ENCODE peak calls at places on chromosomes 6 and 20, in eight cellular contexts. C, J, A, X, W, G, I and T are unnamed samples.

GRCh38 chr6:45500924-45501816 is 123.4 kb upstream of the SUPT3H start:
- DNase-seq in C (no peak), J (no peak), A (no peak), X (peak; percentile 8), W (no peak), G (no peak), I (no peak), T (peak; percentile 16)

GRCh38 chr20:58524814-58525213 is 9.6 kb upstream of the APCDD1L start:
- DNase-seq in C (peak; percentile 80), J (no peak), A (no peak), X (no peak), W (peak; percentile 71), G (peak; percentile 95), I (no peak), T (peak; percentile 40)

GRCh38 chr6:74585779-74586178 is 620.1 kb downstream of the COL12A1 start:
- DNase-seq in C (peak; percentile 29), J (no peak), A (no peak), X (no peak), W (no peak), G (no peak), I (no peak), T (no peak)

GRCh38 chr6:43942011-43942442 is 172.0 kb downstream of the VEGFA start:
- DNase-seq in C (no peak), J (no peak), A (no peak), X (no peak), W (no peak), G (no peak), I (no peak), T (no peak)

GRCh38 chr6:4727671-4728435 is 48.4 kb upstream of the CDYL start:
- DNase-seq in C (no peak), J (no peak), A (peak; percentile 20), X (peak; percentile 44), W (peak; percentile 47), G (peak; percentile 13), I (no peak), T (peak; percentile 73)

GRCh38 chr20:41854765-41855164 is 236.6 kb upstream of the CHD6 start:
- DNase-seq in C (peak; percentile 42), J (no peak), A (no peak), X (no peak), W (peak; percentile 81), G (peak; percentile 63), I (no peak), T (peak; percentile 58)

GRCh38 chr6:156814036-156814581 is 36.9 kb downstream of the ARID1B start:
- DNase-seq in C (no peak), J (no peak), A (no peak), X (no peak), W (no peak), G (no peak), I (no peak), T (no peak)

GRCh38 chr6:37242429-37243052 is 15.0 kb upstream of the TBC1D22B start:
- DNase-seq in C (peak; percentile 98), J (no peak), A (no peak), X (no peak), W (peak; percentile 97), G (peak; percentile 99), I (no peak), T (peak; percentile 74)

GRCh38 chr20:24131281-24131680 is 142.7 kb upstream of the GGTLC1 start:
- DNase-seq in C (peak; percentile 96), J (no peak), A (no peak), X (no peak), W (no peak), G (peak; percentile 58), I (no peak), T (no peak)

GRCh38 chr6:155078331-155078745 is 83.2 kb downstream of the TIAM2 start:
- DNase-seq in C (no peak), J (no peak), A (no peak), X (no peak), W (peak; percentile 38), G (peak; percentile 7), I (no peak), T (no peak)

GRCh38 chr6:169932491-169932890 is 181.1 kb downstream of the ERMARD start:
- DNase-seq in C (peak; percentile 55), J (no peak), A (no peak), X (no peak), W (no peak), G (peak; percentile 56), I (no peak), T (peak; percentile 69)

GRCh38 chr6:166582258-166582657 is 4.2 kb downstream of the RAMACL start:
- DNase-seq in C (no peak), J (no peak), A (no peak), X (no peak), W (no peak), G (no peak), I (no peak), T (no peak)

GRCh38 chr6:143691155-143691554 is 13.4 kb downstream of the PHACTR2 start:
- DNase-seq in C (no peak), J (no peak), A (no peak), X (no peak), W (no peak), G (no peak), I (no peak), T (no peak)

GRCh38 chr6:66226099-66226498 is 519.1 kb upstream of the EYS start:
- DNase-seq in C (no peak), J (no peak), A (no peak), X (no peak), W (no peak), G (no peak), I (no peak), T (no peak)